ENCODE peak calls at places on chromosomes 13 and 19, in four cellular contexts. One of them, this sample, is unnamed.

GRCh38 chr13:53250272-53250875 is 221.8 kb downstream of the OLFM4 start:
- DNase-seq in endodermal cell: no peak
- DNase-seq in body of pancreas: peak; percentile 5
- DNase-seq in CD8-positive, alpha-beta memory T cell: no peak
- DNase-seq in this sample: no peak

GRCh38 chr19:6800991-6801396 is 28.5 kb downstream of the VAV1 start:
- DNase-seq in CD8-positive, alpha-beta memory T cell: no peak
- DNase-seq in endodermal cell: no peak
- DNase-seq in body of pancreas: no peak
- DNase-seq in this sample: peak; percentile 30

GRCh38 chr19:38264486-38265212 is at the start of gene SPINT2:
- DNase-seq in endodermal cell: peak; percentile 95
- DNase-seq in body of pancreas: peak; percentile 99
- DNase-seq in CD8-positive, alpha-beta memory T cell: no peak
- DNase-seq in this sample: peak; percentile 93

GRCh38 chr19:31214997-31215396 is 134.2 kb downstream of the TSHZ3 start:
- DNase-seq in body of pancreas: no peak
- DNase-seq in CD8-positive, alpha-beta memory T cell: no peak
- DNase-seq in endodermal cell: no peak
- DNase-seq in this sample: no peak

GRCh38 chr13:109009756-109010155 is 380.3 kb downstream of the MYO16 start:
- DNase-seq in body of pancreas: no peak
- DNase-seq in CD8-positive, alpha-beta memory T cell: no peak
- DNase-seq in endodermal cell: no peak
- DNase-seq in this sample: no peak

GRCh38 chr19:5126498-5127223 is 157.7 kb downstream of the KDM4B start:
- DNase-seq in CD8-positive, alpha-beta memory T cell: no peak
- DNase-seq in endodermal cell: no peak
- DNase-seq in body of pancreas: peak; percentile 35
- DNase-seq in this sample: no peak

GRCh38 chr13:112819816-112820215 is 130.0 kb downstream of the ATP11A start:
- DNase-seq in body of pancreas: no peak
- DNase-seq in endodermal cell: no peak
- DNase-seq in CD8-positive, alpha-beta memory T cell: no peak
- DNase-seq in this sample: no peak

GRCh38 chr13:43935878-43936277 is 56.2 kb downstream of the LACC1 start:
- DNase-seq in CD8-positive, alpha-beta memory T cell: no peak
- DNase-seq in endodermal cell: no peak
- DNase-seq in body of pancreas: no peak
- DNase-seq in this sample: no peak

GRCh38 chr19:52226652-52227051 is 36.8 kb downstream of the PPP2R1A start:
- DNase-seq in endodermal cell: no peak
- DNase-seq in body of pancreas: no peak
- DNase-seq in CD8-positive, alpha-beta memory T cell: no peak
- DNase-seq in this sample: no peak

GRCh38 chr13:42355118-42355840 is 83.3 kb downstream of the AKAP11 start:
- DNase-seq in body of pancreas: no peak
- DNase-seq in CD8-positive, alpha-beta memory T cell: peak; percentile 62
- DNase-seq in endodermal cell: no peak
- DNase-seq in this sample: no peak

GRCh38 chr13:107275945-107276614 is 708.1 kb upstream of the ARGLU1 start:
- DNase-seq in body of pancreas: no peak
- DNase-seq in endodermal cell: no peak
- DNase-seq in CD8-positive, alpha-beta memory T cell: no peak
- DNase-seq in this sample: no peak

GRCh38 chr13:45511310-45512147 is 46.8 kb downstream of the COG3 start:
- DNase-seq in endodermal cell: no peak
- DNase-seq in CD8-positive, alpha-beta memory T cell: peak; percentile 51
- DNase-seq in body of pancreas: peak; percentile 20
- DNase-seq in this sample: no peak

GRCh38 chr13:51814071-51814470 is 10.1 kb upstream of the DHRS12 start:
- DNase-seq in endodermal cell: no peak
- DNase-seq in CD8-positive, alpha-beta memory T cell: no peak
- DNase-seq in body of pancreas: no peak
- DNase-seq in this sample: no peak

GRCh38 chr13:51815848-51816247 is 11.9 kb upstream of the DHRS12 start:
- DNase-seq in endodermal cell: no peak
- DNase-seq in body of pancreas: peak; percentile 62
- DNase-seq in CD8-positive, alpha-beta memory T cell: no peak
- DNase-seq in this sample: no peak

GRCh38 chr13:51817717-51818116 is 13.8 kb upstream of the DHRS12 start:
- DNase-seq in CD8-positive, alpha-beta memory T cell: no peak
- DNase-seq in body of pancreas: no peak
- DNase-seq in endodermal cell: no peak
- DNase-seq in this sample: no peak

GRCh38 chr13:51816604-51817254 is 12.8 kb upstream of the DHRS12 start:
- DNase-seq in body of pancreas: no peak
- DNase-seq in endodermal cell: no peak
- DNase-seq in CD8-positive, alpha-beta memory T cell: no peak
- DNase-seq in this sample: no peak

GRCh38 chr13:51814825-51815650 is 11.1 kb upstream of the DHRS12 start:
- DNase-seq in body of pancreas: peak; percentile 83
- DNase-seq in CD8-positive, alpha-beta memory T cell: peak; percentile 73
- DNase-seq in endodermal cell: peak; percentile 93
- DNase-seq in this sample: peak; percentile 73
- H3K4me1 ChIP-seq in body of pancreas: peaks cover 15% of the 10 kb centered on the region
- H3K4me1 ChIP-seq in CD8-positive, alpha-beta memory T cell: peaks cover 62% of the 10 kb centered on the region
- H3K4me1 ChIP-seq in endodermal cell: no peaks in the 10 kb centered on the region
- H3K4me1 ChIP-seq in this sample: peaks cover 6% of the 10 kb centered on the region

DNA sequence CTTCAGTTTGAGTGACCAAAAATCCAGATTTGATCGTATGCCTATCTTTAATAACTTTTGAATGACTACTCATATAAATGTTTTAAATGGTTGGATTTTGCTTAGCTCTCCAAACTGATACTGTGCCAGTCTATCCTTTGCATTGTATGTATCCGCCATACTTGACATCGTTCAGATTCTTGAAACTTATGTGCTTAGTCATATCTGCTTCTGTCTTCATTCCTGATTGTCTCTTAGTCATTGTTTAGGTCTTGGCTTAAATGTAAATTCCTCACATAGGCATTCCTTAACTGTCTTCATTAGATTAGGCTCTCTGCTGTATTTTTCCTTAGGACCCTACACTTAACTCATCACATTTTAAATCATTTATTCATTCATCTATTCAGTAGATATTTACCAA is 126.0 kb downstream of the PCCA start:
- DNase-seq in body of pancreas: no peak
- DNase-seq in endodermal cell: no peak
- DNase-seq in CD8-positive, alpha-beta memory T cell: no peak
- DNase-seq in this sample: no peak
- H3K27ac ChIP-seq in body of pancreas: no peak overlapping the region
- H3K27ac ChIP-seq in endodermal cell: no peak overlapping the region
- H3K27ac ChIP-seq in CD8-positive, alpha-beta memory T cell: no peak overlapping the region
- H3K27ac ChIP-seq in this sample: no peak overlapping the region

DNA sequence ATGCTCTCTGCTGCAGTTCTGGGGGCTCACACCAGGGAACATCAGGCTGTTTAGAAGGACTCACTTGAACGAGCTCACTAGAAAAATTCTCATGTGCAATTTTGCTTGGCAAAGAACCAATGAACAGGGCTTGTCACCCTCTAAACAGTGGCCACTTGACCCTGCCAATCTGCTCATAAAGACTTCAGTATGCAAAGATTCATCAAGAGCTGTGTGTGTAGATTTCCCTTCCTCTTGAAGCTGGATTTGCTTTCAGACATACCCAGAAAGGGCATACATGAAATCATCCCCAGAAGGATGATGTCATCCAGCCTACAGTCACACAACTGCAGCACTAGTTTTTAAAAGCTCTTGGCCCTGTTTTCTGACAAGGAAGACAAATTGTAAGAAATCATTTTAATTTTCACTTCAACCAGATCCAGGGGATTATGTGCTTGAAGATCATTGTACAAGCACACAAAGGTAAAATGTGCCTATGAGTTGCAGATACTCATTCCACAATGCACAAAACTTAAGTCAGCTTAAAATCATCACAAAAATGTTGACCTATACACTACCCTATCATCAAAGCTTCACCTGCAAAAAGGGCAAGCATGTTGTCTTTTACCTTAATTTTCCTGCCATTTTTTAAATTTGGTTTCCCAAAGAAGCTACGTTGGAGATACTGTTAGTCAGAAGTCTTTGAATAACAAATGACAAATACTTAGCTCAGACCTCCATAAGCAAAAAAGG is 5.2 kb upstream of the STK24 start:
- DNase-seq in body of pancreas: no peak
- DNase-seq in CD8-positive, alpha-beta memory T cell: no peak
- DNase-seq in endodermal cell: no peak
- DNase-seq in this sample: no peak
- H3K4me1 ChIP-seq in body of pancreas: peaks cover 15% of the 10 kb centered on the region
- H3K4me1 ChIP-seq in CD8-positive, alpha-beta memory T cell: no peaks in the 10 kb centered on the region
- H3K4me1 ChIP-seq in endodermal cell: peaks cover 3% of the 10 kb centered on the region
- H3K4me1 ChIP-seq in this sample: no peaks in the 10 kb centered on the region

DNA sequence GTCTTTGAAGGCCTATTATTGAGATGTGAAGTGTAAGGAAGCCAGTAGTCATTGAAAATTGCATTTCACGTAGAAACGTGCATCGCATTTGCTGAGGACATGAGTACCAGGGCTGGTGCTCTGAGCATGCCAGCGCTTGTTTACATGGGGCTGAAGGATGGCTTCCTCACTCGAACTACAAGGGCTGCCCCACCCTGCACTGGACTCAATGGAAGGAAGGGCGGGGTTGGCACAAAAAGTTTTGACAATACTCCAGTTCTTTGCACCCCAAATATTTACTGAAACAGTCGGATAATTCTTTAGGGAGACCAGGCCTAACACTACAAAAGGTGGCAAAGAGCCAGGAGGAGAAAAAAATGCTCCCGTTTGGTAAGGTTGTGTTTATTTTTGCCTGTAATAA is 28.9 kb upstream of the MED4 start:
- DNase-seq in body of pancreas: no peak
- DNase-seq in CD8-positive, alpha-beta memory T cell: no peak
- DNase-seq in endodermal cell: no peak
- DNase-seq in this sample: no peak
- H3K27ac ChIP-seq in body of pancreas: no peak overlapping the region
- H3K27ac ChIP-seq in CD8-positive, alpha-beta memory T cell: no peak overlapping the region
- H3K27ac ChIP-seq in endodermal cell: no peak overlapping the region
- H3K27ac ChIP-seq in this sample: no peak overlapping the region

DNA sequence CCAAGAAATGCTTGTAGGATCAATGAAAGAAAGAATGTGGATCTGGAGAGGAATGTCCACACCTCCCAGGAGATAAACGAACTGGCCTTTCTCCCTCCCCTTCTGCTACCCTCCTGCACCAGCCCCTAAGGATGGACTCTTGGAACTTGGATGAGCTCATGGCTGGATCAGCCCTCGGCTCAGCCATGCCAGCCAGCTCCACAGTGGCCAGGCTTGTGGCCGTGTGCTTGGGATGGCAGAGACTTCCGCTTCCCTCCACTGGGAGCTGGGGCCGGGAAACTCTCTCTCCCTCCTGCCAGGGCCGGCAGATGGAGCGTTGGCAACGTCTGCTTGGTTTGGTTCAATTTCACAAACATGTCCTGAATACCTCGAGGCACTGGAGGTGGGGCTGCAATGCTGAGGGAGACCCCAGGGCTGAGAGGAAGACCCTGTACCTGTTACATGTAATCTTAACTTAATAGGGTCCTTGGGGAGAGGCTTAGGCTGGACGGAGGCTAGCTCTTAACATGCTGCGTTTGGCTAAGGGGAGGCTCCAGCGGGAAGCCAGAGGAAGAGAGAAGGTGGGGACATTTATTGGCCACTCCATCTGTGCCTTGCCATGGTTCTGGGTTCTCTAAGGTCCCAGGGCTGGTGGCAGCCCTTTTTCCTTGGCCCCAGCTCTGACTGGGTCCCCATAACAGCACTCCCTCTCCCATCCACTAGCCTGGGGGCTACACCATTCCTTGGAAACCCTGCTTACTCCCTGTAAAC is 152.5 kb downstream of the IER2 start:
- DNase-seq in endodermal cell: peak; percentile 50
- DNase-seq in body of pancreas: no peak
- DNase-seq in CD8-positive, alpha-beta memory T cell: no peak
- DNase-seq in this sample: no peak
- H3K4me1 ChIP-seq in endodermal cell: no peaks in the 10 kb centered on the region
- H3K4me1 ChIP-seq in body of pancreas: peaks cover 5% of the 10 kb centered on the region
- H3K4me1 ChIP-seq in CD8-positive, alpha-beta memory T cell: no peaks in the 10 kb centered on the region
- H3K4me1 ChIP-seq in this sample: no peaks in the 10 kb centered on the region

DNA sequence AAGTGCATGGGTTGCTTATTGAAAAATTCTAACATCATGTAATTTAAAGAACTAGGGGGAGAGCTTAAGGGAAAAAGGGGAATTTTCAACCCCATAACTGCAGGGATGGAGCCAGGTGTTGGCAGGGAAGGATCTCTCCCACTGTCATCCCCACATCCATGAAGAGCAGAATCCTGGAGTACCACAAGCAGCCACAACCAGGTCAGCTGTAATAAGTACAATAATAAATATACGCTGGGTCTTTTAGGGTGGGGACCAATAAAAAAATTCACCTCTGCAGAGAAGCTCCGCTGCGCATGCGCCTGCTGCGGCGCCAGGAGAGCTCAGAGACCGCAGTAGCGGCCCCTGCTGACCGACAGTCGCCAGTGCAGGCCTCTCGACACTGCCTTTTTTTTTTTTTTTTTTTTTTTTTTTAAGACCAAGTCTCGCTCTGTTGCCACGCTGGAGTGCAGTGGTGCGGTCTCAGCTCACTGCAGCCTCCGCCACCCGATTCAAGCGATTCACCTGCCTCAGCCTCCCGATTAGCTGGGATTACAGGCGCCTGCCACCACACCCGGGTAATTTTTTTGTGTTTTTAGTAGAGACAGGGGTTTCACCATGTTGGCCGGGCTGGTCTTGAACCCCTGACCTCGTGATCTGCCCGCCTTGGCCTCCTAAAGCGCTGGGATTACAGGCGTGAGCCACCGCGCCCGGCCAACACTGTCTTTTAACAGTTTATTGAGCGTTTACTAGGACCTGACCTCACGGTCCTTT is 2.5 kb upstream of the EEF2 start:
- DNase-seq in endodermal cell: peak; percentile 92
- DNase-seq in body of pancreas: peak; percentile 95
- DNase-seq in CD8-positive, alpha-beta memory T cell: peak; percentile 88
- DNase-seq in this sample: peak; percentile 83
- H3K27ac ChIP-seq in endodermal cell: no peak overlapping the region
- H3K27ac ChIP-seq in body of pancreas: peak overlapping the region; percentile 97
- H3K27ac ChIP-seq in CD8-positive, alpha-beta memory T cell: peak overlapping the region; percentile 45
- H3K27ac ChIP-seq in this sample: no peak overlapping the region

GRCh38 chr13:97257800-97258799 is 36.0 kb downstream of the MBNL2 start:
- DNase-seq in CD8-positive, alpha-beta memory T cell: no peak
- DNase-seq in endodermal cell: peak; percentile 85
- DNase-seq in body of pancreas: peak; percentile 80
- DNase-seq in this sample: peak; percentile 84

GRCh38 chr13:97259787-97260641 is 37.9 kb downstream of the MBNL2 start:
- DNase-seq in body of pancreas: no peak
- DNase-seq in CD8-positive, alpha-beta memory T cell: no peak
- DNase-seq in endodermal cell: no peak
- DNase-seq in this sample: no peak

GRCh38 chr13:97257228-97257755 is 35.2 kb downstream of the MBNL2 start:
- DNase-seq in CD8-positive, alpha-beta memory T cell: no peak
- DNase-seq in body of pancreas: no peak
- DNase-seq in endodermal cell: no peak
- DNase-seq in this sample: no peak

GRCh38 chr13:97256343-97256783 is 34.2 kb downstream of the MBNL2 start:
- DNase-seq in endodermal cell: no peak
- DNase-seq in body of pancreas: peak; percentile 35
- DNase-seq in CD8-positive, alpha-beta memory T cell: no peak
- DNase-seq in this sample: no peak

GRCh38 chr13:97258801-97259200 is 36.7 kb downstream of the MBNL2 start:
- DNase-seq in body of pancreas: no peak
- DNase-seq in endodermal cell: no peak
- DNase-seq in CD8-positive, alpha-beta memory T cell: no peak
- DNase-seq in this sample: no peak
- H3K4me1 ChIP-seq in body of pancreas: peaks cover 77% of the 10 kb centered on the region
- H3K4me1 ChIP-seq in endodermal cell: no peaks in the 10 kb centered on the region
- H3K4me1 ChIP-seq in CD8-positive, alpha-beta memory T cell: peaks cover 27% of the 10 kb centered on the region
- H3K4me1 ChIP-seq in this sample: peaks cover 15% of the 10 kb centered on the region

This sample was measured in H9.